ENCODE peak calls at places on chromosomes 4 and X, in ten cellular contexts. U is body of pancreas, G is left lung, Q is keratinocyte, B is thoracic aorta, D is heart left ventricle, I is right cardiac atrium, J is fibroblast of mammary gland, Y is lower lobe of right lung, W is upper lobe of left lung. H is an unnamed sample.

GRCh38 chrX:20362268-20363002 is 95.7 kb upstream of the RPS6KA3 start:
- DNase-seq in U (peak; percentile 51), G (no peak), Q (no peak), B (no peak), D (no peak), I (no peak), J (peak; percentile 64), Y (no peak), W (no peak), H (no peak)

GRCh38 chr4:188534297-188534696 is 395.1 kb downstream of the TRIML1 start:
- DNase-seq in U (no peak), G (no peak), Q (no peak), B (no peak), D (no peak), I (no peak), J (no peak), Y (no peak), W (no peak), H (no peak)

GRCh38 chr4:151045907-151046306 is 30.8 kb upstream of the LRBA start:
- DNase-seq in U (no peak), G (no peak), Q (no peak), B (no peak), D (no peak), I (no peak), J (no peak), Y (no peak), W (no peak), H (peak; percentile 8)

GRCh38 chr4:123304151-123305021 is 92.2 kb upstream of the SPRY1 start:
- DNase-seq in U (no peak), G (no peak), Q (no peak), B (no peak), D (peak; percentile 25), I (peak; percentile 73), J (no peak), Y (no peak), W (peak; percentile 42), H (no peak)

GRCh38 chrX:44290718-44291117 is 52.8 kb downstream of the EFHC2 start:
- DNase-seq in U (no peak), G (no peak), Q (no peak), B (no peak), D (no peak), I (no peak), J (no peak), Y (no peak), W (no peak), H (no peak)

GRCh38 chr4:142379277-142380051 is 466.6 kb downstream of the INPP4B start:
- DNase-seq in U (peak; percentile 24), G (no peak), Q (no peak), B (no peak), D (no peak), I (no peak), J (peak; percentile 84), Y (no peak), W (no peak), H (no peak)

GRCh38 chr4:84887824-84888223 is 78.7 kb downstream of the WDFY3 start:
- DNase-seq in U (no peak), G (no peak), Q (no peak), B (no peak), D (no peak), I (no peak), J (peak; percentile 86), Y (no peak), W (no peak), H (no peak)

GRCh38 chr4:4574792-4575191 is 32.9 kb upstream of the STX18 start:
- DNase-seq in U (peak; percentile 42), G (peak; percentile 70), Q (no peak), B (peak; percentile 46), D (peak; percentile 79), I (peak; percentile 81), J (peak; percentile 75), Y (peak; percentile 60), W (no peak), H (peak; percentile 74)

GRCh38 chr4:168942985-168943384 is 67.1 kb downstream of the CBR4 start:
- DNase-seq in U (no peak), G (no peak), Q (no peak), B (no peak), D (no peak), I (no peak), J (peak; percentile 13), Y (no peak), W (no peak), H (no peak)

DNA sequence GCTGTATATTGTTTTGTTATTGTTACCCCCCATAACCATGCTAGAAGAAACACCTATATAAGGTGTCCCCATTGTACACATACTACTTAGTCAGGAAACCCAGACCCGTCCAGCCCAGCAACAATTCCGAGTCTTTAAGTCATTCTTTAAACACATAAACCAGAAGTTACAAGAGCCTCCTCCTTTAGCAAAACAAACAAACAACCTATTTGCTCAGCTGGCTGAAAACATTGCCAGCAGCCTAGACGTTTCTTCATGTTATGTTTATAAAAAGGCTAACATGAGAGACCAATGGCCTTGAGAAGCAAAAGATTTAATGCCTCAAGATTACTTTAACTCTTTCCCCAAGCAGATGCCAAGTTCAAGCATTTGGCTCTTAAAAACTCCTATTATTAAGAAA is 1.4 kb downstream of the ACOX3 start:
- DNase-seq in U (peak; percentile 74), G (no peak), Q (no peak), B (no peak), D (no peak), I (no peak), J (no peak), Y (no peak), W (no peak), H (no peak)
- H3K4me3 ChIP-seq in U (no peak overlapping the region), G (peak overlapping the region; percentile 100), Q (no peak overlapping the region), B (no peak overlapping the region), D (no peak overlapping the region), I (no peak overlapping the region), J (peak overlapping the region; percentile 81), Y (peak overlapping the region; percentile 100), W (peak overlapping the region; percentile 99), H (no peak overlapping the region)

GRCh38 chrX:100410083-100410590 is at the start of gene PCDH19:
- DNase-seq in U (peak; percentile 40), G (peak; percentile 52), Q (no peak), B (no peak), D (peak; percentile 56), I (peak; percentile 80), J (peak; percentile 57), Y (peak; percentile 52), W (peak; percentile 87), H (no peak)

GRCh38 chrX:100409316-100410082 is 574 bp downstream of the PCDH19 start:
- DNase-seq in U (no peak), G (no peak), Q (no peak), B (no peak), D (no peak), I (no peak), J (peak; percentile 8), Y (no peak), W (peak; percentile 58), H (no peak)

GRCh38 chrX:100408643-100409315 is 1.3 kb downstream of the PCDH19 start:
- DNase-seq in U (no peak), G (no peak), Q (no peak), B (no peak), D (no peak), I (no peak), J (no peak), Y (no peak), W (peak; percentile 51), H (no peak)

GRCh38 chrX:100407147-100407783 is 2.8 kb downstream of the PCDH19 start:
- DNase-seq in U (no peak), G (no peak), Q (no peak), B (no peak), D (no peak), I (no peak), J (no peak), Y (no peak), W (peak; percentile 25), H (no peak)

DNA sequence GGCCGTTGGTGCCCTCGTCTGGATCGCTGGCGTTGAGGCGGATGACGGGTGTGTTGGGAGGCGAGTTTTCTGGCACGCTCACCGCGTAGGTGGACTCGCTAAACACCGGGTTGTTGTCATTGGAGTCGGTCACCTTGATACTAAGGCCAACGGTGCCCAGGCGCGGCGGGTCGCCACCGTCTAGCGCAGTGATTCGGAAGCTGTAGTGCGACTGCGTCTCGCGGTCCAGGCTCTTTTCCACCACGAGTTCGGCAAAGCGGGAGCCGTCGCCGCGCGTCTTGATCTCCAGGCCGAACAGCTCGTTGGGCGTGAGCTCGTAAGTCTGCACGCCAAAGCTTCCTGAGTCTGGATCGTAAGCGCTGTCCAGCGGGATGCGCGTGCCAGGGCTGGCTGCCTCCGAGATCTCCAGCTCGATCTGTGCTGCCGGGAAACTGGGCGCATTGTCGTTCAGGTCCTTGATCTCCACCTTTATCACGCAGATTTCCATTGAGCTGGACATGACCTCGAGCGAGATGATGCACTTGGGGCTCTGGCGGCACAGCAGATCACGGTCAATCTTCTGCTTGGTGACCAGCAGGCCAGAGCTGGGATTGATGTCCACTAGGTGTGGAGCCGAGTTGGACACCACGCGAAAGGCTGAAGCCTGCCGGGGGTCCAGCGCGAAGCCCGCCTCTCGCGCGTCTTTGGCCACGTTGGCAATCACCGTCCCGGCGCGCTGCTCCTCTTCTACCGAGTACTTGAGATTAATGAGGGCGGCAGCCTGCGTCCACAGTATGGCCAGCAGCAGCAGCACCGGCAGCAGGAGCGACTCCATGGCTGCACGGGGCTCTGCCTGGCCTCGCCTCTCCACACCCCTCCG is 2.1 kb downstream of the PCDH19 start:
- DNase-seq in U (no peak), G (no peak), Q (no peak), B (no peak), D (no peak), I (no peak), J (no peak), Y (no peak), W (peak; percentile 57), H (no peak)
- H3K4me3 ChIP-seq in U (no peak overlapping the region), G (no peak overlapping the region), Q (no peak overlapping the region), B (no peak overlapping the region), D (no peak overlapping the region), I (peak overlapping the region; percentile 48), J (no peak overlapping the region), Y (no peak overlapping the region), W (no peak overlapping the region), H (no peak overlapping the region)

DNA sequence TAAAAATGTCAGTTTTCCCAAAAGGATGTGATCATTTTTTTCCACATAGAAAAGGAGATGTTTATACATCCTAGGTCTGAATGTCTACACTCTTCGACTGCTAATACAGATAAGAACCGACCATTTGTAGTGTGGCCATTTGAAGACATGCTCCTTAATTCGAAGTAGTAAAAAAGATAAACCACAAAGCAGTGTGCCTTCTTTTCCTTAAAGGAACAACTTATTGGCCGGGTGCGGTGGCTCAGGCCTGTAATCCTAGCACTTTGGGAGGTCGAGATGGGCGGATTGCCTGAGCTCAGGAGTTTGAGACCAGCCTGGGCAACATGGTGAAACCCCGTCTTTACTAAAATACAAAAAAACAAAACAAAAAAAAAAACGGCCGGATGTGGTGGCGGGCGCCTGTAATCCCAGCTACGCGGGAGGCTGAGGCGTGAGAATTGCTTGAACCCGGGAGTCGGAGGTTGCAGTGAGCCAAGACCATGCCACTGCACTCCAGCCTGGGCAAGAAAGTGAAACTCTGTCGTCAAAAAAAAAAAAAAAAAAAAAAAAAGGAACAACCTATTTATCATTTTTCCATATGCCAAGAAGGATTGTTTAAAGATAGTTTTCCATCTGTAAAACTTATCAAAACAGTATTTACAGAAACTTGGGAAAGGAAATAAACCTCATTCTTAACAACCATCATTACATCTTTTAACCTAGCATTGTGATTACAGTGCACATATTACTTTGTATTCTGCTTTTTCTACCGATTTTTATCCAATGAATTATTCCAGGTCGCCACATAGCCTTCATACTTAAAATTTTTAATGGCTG is 2.6 kb downstream of the INTS6L start:
- DNase-seq in U (no peak), G (no peak), Q (no peak), B (no peak), D (no peak), I (no peak), J (no peak), Y (no peak), W (peak; percentile 6), H (no peak)
- H3K4me3 ChIP-seq in U (no peak overlapping the region), G (peak overlapping the region; percentile 58), Q (no peak overlapping the region), B (peak overlapping the region; percentile 88), D (no peak overlapping the region), I (no peak overlapping the region), J (no peak overlapping the region), Y (peak overlapping the region; percentile 58), W (no peak overlapping the region), H (no peak overlapping the region)

GRCh38 chrX:152832520-152832919 is 1.7 kb downstream of the NSDHL start:
- DNase-seq in U (no peak), G (no peak), Q (no peak), B (no peak), D (no peak), I (no peak), J (no peak), Y (no peak), W (no peak), H (no peak)
- H3K4me3 ChIP-seq in U (no peak overlapping the region), G (no peak overlapping the region), Q (no peak overlapping the region), B (no peak overlapping the region), D (no peak overlapping the region), I (no peak overlapping the region), J (peak overlapping the region; percentile 2), Y (no peak overlapping the region), W (no peak overlapping the region), H (no peak overlapping the region)

H was measured in lower leg skin.